ENCODE peak calls at places on chromosomes 11 and 22, in seven cellular contexts. N, U, W, T, I, Q and E are unnamed samples.

GRCh38 chr11:31045335-31045734 is 324.2 kb downstream of the DCDC1 start:
- DNase-seq in N (no peak), U (no peak), W (peak), T (peak), I (peak), Q (peak), E (peak)

GRCh38 chr11:97856666-97857065 is 1164.1 kb upstream of the CNTN5 start:
- DNase-seq in N (no peak), U (no peak), W (no peak), T (no peak), I (no peak), Q (no peak), E (no peak)

GRCh38 chr11:67272327-67273259 is 6.3 kb downstream of the GRK2 start:
- DNase-seq in N (peak), U (peak), W (no peak), T (no peak), I (no peak), Q (no peak), E (no peak)

GRCh38 chr11:86101941-86102407 is 33.1 kb upstream of the PICALM start:
- DNase-seq in N (no peak), U (no peak), W (no peak), T (no peak), I (peak), Q (peak), E (no peak)

GRCh38 chr11:78438298-78438975 is 20.8 kb upstream of the GAB2 start:
- DNase-seq in N (no peak), U (no peak), W (no peak), T (no peak), I (no peak), Q (no peak), E (no peak)

GRCh38 chr11:496834-497564 is 10.0 kb downstream of the RNH1 start:
- DNase-seq in N (no peak), U (no peak), W (no peak), T (no peak), I (no peak), Q (no peak), E (no peak)

GRCh38 chr11:115758011-115758410 is 253.8 kb upstream of the CADM1 start:
- DNase-seq in N (no peak), U (no peak), W (no peak), T (no peak), I (no peak), Q (no peak), E (no peak)

GRCh38 chr22:17218341-17218740 is 894 bp downstream of the ADA2 start:
- DNase-seq in N (peak), U (peak), W (no peak), T (no peak), I (no peak), Q (no peak), E (no peak)

GRCh38 chr11:67022961-67023956 is at the start of gene SYT12:
- DNase-seq in N (no peak), U (no peak), W (no peak), T (no peak), I (peak), Q (no peak), E (no peak)

GRCh38 chr11:99260696-99261095 is 239.9 kb downstream of the CNTN5 start:
- DNase-seq in N (no peak), U (no peak), W (no peak), T (no peak), I (peak), Q (no peak), E (no peak)

GRCh38 chr11:47109051-47109791 is 67.5 kb downstream of the ARFGAP2 start:
- DNase-seq in N (no peak), U (no peak), W (no peak), T (no peak), I (no peak), Q (no peak), E (no peak)

GRCh38 chr11:2577071-2578005 is 122.5 kb downstream of the KCNQ1OT1 start:
- DNase-seq in N (no peak), U (peak), W (no peak), T (no peak), I (no peak), Q (no peak), E (no peak)

GRCh38 chr11:130407978-130408377 is 20.4 kb downstream of the ADAMTS8 start:
- DNase-seq in N (no peak), U (no peak), W (peak), T (peak), I (peak), Q (peak), E (peak)

GRCh38 chr11:94513091-94513490 is 830 bp downstream of the C11orf97 start:
- DNase-seq in N (no peak), U (no peak), W (no peak), T (no peak), I (no peak), Q (no peak), E (no peak)

GRCh38 chr11:3035333-3035732 is 21.9 kb downstream of the CARS1 start:
- DNase-seq in N (no peak), U (no peak), W (no peak), T (no peak), I (no peak), Q (no peak), E (no peak)

GRCh38 chr11:82089426-82089825 is 644.2 kb downstream of the FAM181B start:
- DNase-seq in N (no peak), U (no peak), W (no peak), T (no peak), I (no peak), Q (no peak), E (no peak)

GRCh38 chr11:2581151-2581930 is 118.5 kb downstream of the KCNQ1OT1 start:
- DNase-seq in N (peak), U (peak), W (no peak), T (no peak), I (no peak), Q (no peak), E (no peak)

GRCh38 chr11:18501629-18502028 is 25.1 kb downstream of the TSG101 start:
- DNase-seq in N (no peak), U (no peak), W (no peak), T (no peak), I (no peak), Q (no peak), E (no peak)

GRCh38 chr11:61919113-61919840 is 1.9 kb upstream of the RAB3IL1 start:
- DNase-seq in N (no peak), U (no peak), W (no peak), T (no peak), I (no peak), Q (no peak), E (no peak)

GRCh38 chr11:35649984-35650383 is 12.6 kb upstream of the TRIM44 start:
- DNase-seq in N (no peak), U (no peak), W (no peak), T (peak), I (peak), Q (peak), E (peak)

GRCh38 chr22:40043086-40043485 is 48.3 kb downstream of the FAM83F start:
- DNase-seq in N (no peak), U (no peak), W (no peak), T (peak), I (peak), Q (peak), E (no peak)

GRCh38 chr11:66289548-66290331 is 797 bp upstream of the YIF1A start:
- DNase-seq in N (peak), U (peak), W (no peak), T (no peak), I (no peak), Q (no peak), E (no peak)

GRCh38 chr22:47200273-47201051 is 438.0 kb downstream of the TBC1D22A start:
- DNase-seq in N (no peak), U (no peak), W (no peak), T (peak), I (peak), Q (peak), E (no peak)

GRCh38 chr11:115871161-115871750 is 367.0 kb upstream of the CADM1 start:
- DNase-seq in N (no peak), U (no peak), W (no peak), T (no peak), I (no peak), Q (no peak), E (no peak)

GRCh38 chr11:126404367-126404766 is 48.9 kb downstream of the ST3GAL4 start:
- DNase-seq in N (no peak), U (no peak), W (no peak), T (no peak), I (no peak), Q (no peak), E (no peak)

GRCh38 chr11:114262681-114263509 is 33.3 kb upstream of the NNMT start:
- DNase-seq in N (peak), U (no peak), W (peak), T (peak), I (peak), Q (peak), E (peak)

GRCh38 chr11:75394086-75394840 is 5.1 kb upstream of the RPS3 start:
- DNase-seq in N (no peak), U (no peak), W (no peak), T (no peak), I (no peak), Q (no peak), E (no peak)

GRCh38 chr22:22025320-22026156 is 43.0 kb upstream of the TOP3B start:
- DNase-seq in N (no peak), U (no peak), W (no peak), T (no peak), I (no peak), Q (no peak), E (no peak)

GRCh38 chr22:46827072-46827780 is 64.8 kb downstream of the TBC1D22A start:
- DNase-seq in N (no peak), U (no peak), W (no peak), T (no peak), I (no peak), Q (no peak), E (no peak)

GRCh38 chr11:61737131-61737530 is 15.3 kb upstream of the MYRF start:
- DNase-seq in N (no peak), U (no peak), W (no peak), T (no peak), I (no peak), Q (no peak), E (no peak)

GRCh38 chr22:31861226-31861840 is 83.0 kb upstream of the YWHAH start:
- DNase-seq in N (no peak), U (no peak), W (no peak), T (no peak), I (no peak), Q (peak), E (no peak)

GRCh38 chr11:100185588-100185987 is 501.5 kb upstream of the ARHGAP42 start:
- DNase-seq in N (no peak), U (no peak), W (no peak), T (no peak), I (no peak), Q (no peak), E (no peak)

GRCh38 chr22:25875461-25875860 is 133.5 kb downstream of the MYO18B start:
- DNase-seq in N (no peak), U (no peak), W (no peak), T (no peak), I (no peak), Q (no peak), E (no peak)

GRCh38 chr11:17865765-17866428 is 131.3 kb downstream of the KCNC1 start:
- DNase-seq in N (no peak), U (no peak), W (no peak), T (peak), I (no peak), Q (peak), E (no peak)

GRCh38 chr22:30222321-30222720 is 24.2 kb downstream of the LIF start:
- DNase-seq in N (no peak), U (no peak), W (no peak), T (no peak), I (no peak), Q (no peak), E (no peak)

GRCh38 chr11:118820412-118821357 is 29.7 kb upstream of the DDX6 start:
- DNase-seq in N (no peak), U (peak), W (peak), T (peak), I (no peak), Q (peak), E (peak)

GRCh38 chr11:88520391-88520790 is 182.9 kb upstream of the CTSC start:
- DNase-seq in N (no peak), U (no peak), W (no peak), T (no peak), I (peak), Q (peak), E (no peak)

GRCh38 chr22:43151251-43152000 is at the start of gene TSPO:
- DNase-seq in N (peak), U (peak), W (no peak), T (peak), I (peak), Q (peak), E (peak)

GRCh38 chr11:2561283-2562180 is 116.7 kb downstream of the KCNQ1 start:
- DNase-seq in N (no peak), U (peak), W (no peak), T (no peak), I (no peak), Q (no peak), E (no peak)

GRCh38 chr22:24555496-24556253 is at the start of gene SNRPD3:
- DNase-seq in N (peak), U (peak), W (peak), T (peak), I (peak), Q (peak), E (peak)
- TF ChIP-seq CTCF in N (no peak), U (peak), W (no peak), T (no peak), I (no peak), Q (no peak), E (no peak)

DNA sequence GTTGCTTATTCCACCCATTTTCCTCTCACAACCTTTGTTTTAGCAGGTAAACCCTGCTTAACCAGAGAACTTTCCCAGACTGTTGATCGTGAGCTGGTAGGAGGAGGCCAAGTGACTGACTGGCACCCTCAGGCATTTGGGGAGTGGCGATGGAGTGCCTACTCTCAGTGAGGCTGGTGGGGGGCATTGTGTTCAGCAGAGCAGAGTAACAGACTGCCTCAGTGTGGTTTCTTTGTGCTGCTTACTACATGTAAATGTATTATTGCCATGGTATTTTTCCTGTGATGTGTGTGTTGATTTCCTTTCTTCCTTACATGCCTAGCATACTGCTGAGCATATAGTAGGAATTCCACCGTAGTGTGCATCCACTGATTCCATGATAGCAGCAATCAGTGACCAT is 2.6 kb downstream of the MARK2 start:
- DNase-seq in N (no peak), U (peak), W (no peak), T (no peak), I (peak), Q (no peak), E (peak)
- H3K4me3 ChIP-seq in N (no peak), U (peak), W (no peak), T (peak), I (peak), Q (peak), E (peak)

DNA sequence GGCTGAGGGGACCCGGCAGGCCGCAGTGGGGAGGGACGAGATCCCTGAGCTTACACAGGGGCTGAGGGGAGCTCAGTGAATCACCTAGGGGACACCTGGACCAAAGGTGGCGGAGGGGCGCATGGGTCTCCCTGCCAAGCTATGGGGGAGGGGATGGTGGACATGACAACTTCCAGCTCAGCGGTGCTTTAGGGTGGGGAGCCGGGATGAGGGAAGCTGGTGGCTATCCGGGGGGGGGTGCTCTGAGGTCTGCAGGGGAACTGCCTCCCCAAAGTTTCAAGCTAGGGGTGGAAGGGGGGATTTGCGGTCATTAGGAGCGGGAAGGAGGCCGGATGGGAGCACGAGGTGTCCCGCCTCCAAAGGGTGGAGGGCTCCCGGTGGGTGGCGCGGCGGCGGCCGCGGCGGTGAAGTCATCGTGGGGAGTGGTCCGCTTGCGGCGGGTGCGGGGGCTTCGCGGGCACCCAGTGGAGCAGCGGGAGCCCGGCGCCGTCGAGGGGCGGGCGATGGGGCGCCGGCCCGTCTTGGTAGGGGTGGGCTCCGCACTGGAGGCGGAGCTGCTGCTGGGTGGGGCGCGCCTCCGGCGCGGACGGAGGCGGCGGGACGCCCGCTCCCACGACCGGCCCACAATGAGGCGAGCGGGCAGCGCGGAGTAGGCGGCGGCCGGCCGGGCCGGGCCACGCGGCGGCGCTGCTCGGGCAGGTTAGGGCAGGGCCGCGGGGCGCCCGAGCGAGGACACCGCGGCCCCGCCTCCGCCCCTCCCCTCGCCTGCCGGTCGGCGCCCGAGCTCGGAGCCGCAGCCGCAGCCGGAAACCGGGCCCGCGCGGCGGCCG is at the start of gene MICALL1:
- DNase-seq in N (peak), U (peak), W (no peak), T (peak), I (peak), Q (peak), E (peak)
- TF ChIP-seq CTCF in N (peak), U (peak), W (no peak), T (no peak), I (no peak), Q (no peak), E (no peak)

GRCh38 chr22:45576273-45576625 is 73.6 kb downstream of the FBLN1 start:
- DNase-seq in N (no peak), U (no peak), W (no peak), T (no peak), I (no peak), Q (no peak), E (no peak)

GRCh38 chr22:45576730-45577464 is 74.2 kb downstream of the FBLN1 start:
- DNase-seq in N (no peak), U (no peak), W (no peak), T (no peak), I (no peak), Q (no peak), E (no peak)

GRCh38 chr22:45574069-45574703 is 71.5 kb downstream of the FBLN1 start:
- DNase-seq in N (no peak), U (no peak), W (no peak), T (no peak), I (no peak), Q (no peak), E (no peak)

GRCh38 chr22:45575173-45575572 is 72.5 kb downstream of the FBLN1 start:
- DNase-seq in N (no peak), U (no peak), W (no peak), T (no peak), I (no peak), Q (no peak), E (no peak)

DNA sequence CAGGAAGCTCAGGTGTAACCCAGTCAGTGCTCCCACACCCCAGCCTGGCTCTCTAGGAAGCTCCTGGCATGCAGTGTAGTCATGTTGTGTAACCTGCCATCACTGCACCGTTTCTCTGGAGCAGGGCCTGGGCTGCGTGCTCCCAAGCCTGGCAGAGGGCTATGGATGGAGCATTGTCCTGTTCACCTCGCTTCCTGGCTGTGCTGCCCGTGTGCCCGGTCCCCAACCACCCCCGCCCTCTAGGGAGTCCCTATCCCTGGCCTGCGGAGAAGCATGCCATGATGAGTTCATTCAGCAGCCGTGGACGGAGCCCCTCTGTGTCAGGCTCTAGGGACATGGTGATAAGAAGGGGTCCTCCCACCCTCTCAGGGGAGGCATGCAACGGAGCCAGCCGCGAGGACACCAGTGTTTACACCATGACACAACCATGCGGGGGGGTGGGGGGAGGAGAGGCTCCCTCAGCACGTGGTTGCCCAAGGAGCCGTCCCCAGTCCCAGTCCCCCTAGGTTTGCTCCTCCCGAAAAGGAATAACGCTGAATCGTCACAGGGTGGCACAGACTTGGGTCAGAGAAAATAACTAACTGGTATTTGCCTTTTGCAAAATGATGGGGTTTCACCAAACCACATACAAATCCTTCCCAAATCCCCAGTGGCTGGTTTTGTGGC is 73.1 kb downstream of the FBLN1 start:
- DNase-seq in N (no peak), U (no peak), W (no peak), T (no peak), I (no peak), Q (no peak), E (no peak)
- H3K4me3 ChIP-seq in N (no peak), U (no peak), W (no peak), T (no peak), I (no peak), Q (no peak), E (no peak)

DNA sequence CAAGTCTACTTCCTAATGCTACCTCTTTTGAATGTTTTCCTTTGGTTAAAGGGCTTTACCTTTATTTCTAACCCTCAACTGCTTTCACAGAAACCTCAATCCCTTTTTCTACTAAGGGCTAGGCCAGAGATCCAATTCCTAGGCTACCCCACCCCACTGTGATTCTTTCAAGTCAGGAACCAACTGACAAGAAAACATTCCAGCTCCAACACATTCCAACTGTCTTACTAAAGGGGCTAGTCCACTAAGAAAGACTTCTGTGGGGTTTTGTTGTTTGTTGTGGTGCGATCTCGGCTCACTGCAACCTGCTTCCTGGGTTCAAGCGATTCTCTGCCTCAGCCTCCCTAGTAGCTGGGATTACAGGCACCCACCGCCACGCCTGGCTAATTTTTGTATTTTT is 151.3 kb downstream of the APOL5 start:
- DNase-seq in N (no peak), U (no peak), W (no peak), T (no peak), I (peak), Q (no peak), E (no peak)
- TF ChIP-seq CTCF in N (no peak), U (no peak), W (no peak), T (no peak), I (no peak), Q (no peak), E (no peak)